ENCODE peak calls at places on chromosome 14, in four cellular contexts. J, Y, A and E are unnamed samples.

GRCh38 chr14:67773844-67774377 is 42.5 kb downstream of the ZFYVE26 start:
- DNase-seq in J (no peak), Y (no peak), A (no peak), E (no peak)

GRCh38 chr14:89000007-89000942 is 175.8 kb downstream of the TTC8 start:
- DNase-seq in J (peak; percentile 98), Y (peak; percentile 87), A (peak; percentile 98), E (no peak)

GRCh38 chr14:74882103-74882920 is 596 bp downstream of the DLST start:
- DNase-seq in J (peak; percentile 41), Y (peak; percentile 25), A (peak; percentile 90), E (peak; percentile 74)

GRCh38 chr14:25516838-25517237 is 466.9 kb upstream of the STXBP6 start:
- DNase-seq in J (no peak), Y (no peak), A (no peak), E (no peak)

GRCh38 chr14:53412819-53413664 is 259.9 kb upstream of the DDHD1 start:
- DNase-seq in J (no peak), Y (peak; percentile 62), A (peak; percentile 41), E (no peak)

GRCh38 chr14:73973497-73973896 is 23.4 kb downstream of the COQ6 start:
- DNase-seq in J (no peak), Y (no peak), A (no peak), E (no peak)

GRCh38 chr14:45891417-45892080 is 638.5 kb upstream of the MIS18BP1 start:
- DNase-seq in J (no peak), Y (peak; percentile 33), A (no peak), E (no peak)

GRCh38 chr14:21868442-21869046 is 194.9 kb upstream of the OR4E1 start:
- DNase-seq in J (peak; percentile 32), Y (peak; percentile 43), A (peak; percentile 54), E (peak; percentile 82)

GRCh38 chr14:104780513-104781030 is 15.0 kb downstream of the AKT1 start:
- DNase-seq in J (no peak), Y (no peak), A (no peak), E (no peak)

GRCh38 chr14:74552623-74553022 is 59.1 kb downstream of the ISCA2 start:
- DNase-seq in J (peak; percentile 50), Y (no peak), A (peak; percentile 82), E (no peak)

GRCh38 chr14:76908834-76909233 is 82.6 kb downstream of the LRRC74A start:
- DNase-seq in J (no peak), Y (no peak), A (no peak), E (peak; percentile 80)

GRCh38 chr14:25833341-25834121 is 764.3 kb downstream of the NOVA1 start:
- DNase-seq in J (no peak), Y (peak; percentile 4), A (peak; percentile 56), E (no peak)

GRCh38 chr14:54177861-54178591 is 218.8 kb upstream of the CDKN3 start:
- DNase-seq in J (peak; percentile 18), Y (no peak), A (peak; percentile 15), E (no peak)

DNA sequence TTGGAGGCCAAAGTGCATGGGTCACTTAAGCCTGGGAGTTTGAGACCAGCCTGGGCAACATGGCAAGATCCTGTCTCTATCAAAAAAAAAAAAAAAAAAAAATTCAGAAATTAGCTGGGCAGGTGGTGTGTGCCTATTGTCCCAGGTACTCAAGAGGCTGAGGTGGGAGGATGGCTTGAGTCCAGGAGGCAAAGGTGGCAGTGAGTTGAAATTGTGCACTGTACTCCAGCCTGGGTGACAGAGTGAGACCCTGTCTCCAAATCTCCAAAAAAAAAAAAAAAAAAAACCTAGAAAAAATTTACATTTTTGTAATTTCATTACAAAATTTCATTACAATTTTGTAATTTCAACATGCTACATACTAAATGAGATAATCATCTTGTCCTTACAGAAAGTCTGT is 42.7 kb downstream of the SYNE2 start:
- DNase-seq in J (no peak), Y (no peak), A (no peak), E (no peak)
- H3K4me1 ChIP-seq in J (peaks cover 11% of the 10 kb centered on the region), Y (peaks cover 33% of the 10 kb centered on the region), A (peaks cover 28% of the 10 kb centered on the region), E (peaks cover 34% of the 10 kb centered on the region)

GRCh38 chr14:27927519-27927918 is 839.1 kb upstream of the FOXG1 start:
- DNase-seq in J (no peak), Y (no peak), A (no peak), E (no peak)

DNA sequence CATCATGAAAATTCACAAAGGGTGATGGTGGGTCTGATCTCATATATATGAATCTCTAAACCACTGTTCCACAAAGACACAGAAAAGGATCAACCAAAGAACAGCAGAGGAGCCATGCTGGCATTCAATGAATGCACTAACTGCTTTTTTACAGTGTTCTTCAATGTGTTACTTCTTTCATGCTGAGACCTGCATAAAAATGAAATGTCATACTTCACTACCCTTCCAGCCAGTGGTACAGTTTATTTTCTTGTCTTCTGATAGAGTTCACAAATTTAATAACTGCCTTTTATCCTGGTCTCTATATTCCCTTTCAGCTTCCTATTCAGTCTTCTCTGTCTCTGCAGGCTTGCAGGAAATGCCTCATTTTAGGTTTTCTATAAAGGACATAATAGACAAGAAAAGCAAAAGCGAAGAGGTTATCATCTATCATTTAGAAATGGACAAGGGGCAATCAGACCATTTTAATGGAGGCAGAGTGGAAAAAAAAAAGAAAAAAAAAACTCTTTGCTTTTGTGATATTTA is 836.7 kb upstream of the FOXG1 start:
- DNase-seq in J (no peak), Y (no peak), A (no peak), E (no peak)
- H3K27ac ChIP-seq in J (no peak overlapping the region), Y (no peak overlapping the region), A (no peak overlapping the region), E (no peak overlapping the region)

GRCh38 chr14:99752486-99753121 is 40.6 kb upstream of the EML1 start:
- DNase-seq in J (peak; percentile 76), Y (peak; percentile 40), A (peak; percentile 89), E (no peak)
- H3K4me1 ChIP-seq in J (peaks cover 52% of the 10 kb centered on the region), Y (peaks cover 21% of the 10 kb centered on the region), A (peaks cover 48% of the 10 kb centered on the region), E (no peaks in the 10 kb centered on the region)

DNA sequence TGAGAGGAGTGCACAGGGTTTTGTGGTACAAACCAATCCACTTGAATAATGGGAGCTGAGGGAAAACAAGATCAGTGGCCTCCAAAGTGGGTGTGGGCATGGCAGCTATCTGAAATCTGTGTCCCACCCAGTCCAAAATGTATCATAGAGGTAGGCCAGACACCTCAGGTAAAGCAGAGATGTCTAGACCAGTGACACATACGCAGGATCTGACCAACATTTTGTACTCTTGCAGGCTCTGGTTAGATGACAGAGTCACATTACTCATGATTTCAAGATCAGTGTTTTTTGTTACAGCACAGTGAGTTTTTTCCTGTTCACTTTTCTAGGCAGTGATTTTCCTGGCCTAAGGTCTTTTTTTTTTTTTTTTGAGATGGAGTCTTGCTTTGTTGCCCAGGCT is 211.8 kb downstream of the PCNX1 start:
- DNase-seq in J (peak; percentile 39), Y (peak; percentile 83), A (peak; percentile 57), E (no peak)
- H3K27ac ChIP-seq in J (peak overlapping the region; percentile 24), Y (peak overlapping the region; percentile 99), A (peak overlapping the region; percentile 5), E (no peak overlapping the region)

GRCh38 chr14:101874001-101874400 is 90.4 kb upstream of the DYNC1H1 start:
- DNase-seq in J (no peak), Y (no peak), A (no peak), E (no peak)

GRCh38 chr14:101875726-101876268 is 88.6 kb upstream of the DYNC1H1 start:
- DNase-seq in J (no peak), Y (no peak), A (peak; percentile 6), E (no peak)

GRCh38 chr14:101876539-101876938 is 87.8 kb upstream of the DYNC1H1 start:
- DNase-seq in J (peak; percentile 18), Y (no peak), A (peak; percentile 73), E (peak; percentile 82)

GRCh38 chr14:101873401-101873800 is 91.0 kb upstream of the DYNC1H1 start:
- DNase-seq in J (no peak), Y (no peak), A (no peak), E (no peak)

GRCh38 chr14:101875041-101875725 is 89.2 kb upstream of the DYNC1H1 start:
- DNase-seq in J (no peak), Y (no peak), A (no peak), E (no peak)
- H3K4me1 ChIP-seq in J (peaks cover 6% of the 10 kb centered on the region), Y (no peaks in the 10 kb centered on the region), A (peaks cover 18% of the 10 kb centered on the region), E (peaks cover 95% of the 10 kb centered on the region)

GRCh38 chr14:96055753-96056508 is 16.8 kb downstream of the C14orf132 start:
- DNase-seq in J (no peak), Y (no peak), A (no peak), E (no peak)
- H3K27ac ChIP-seq in J (no peak overlapping the region), Y (no peak overlapping the region), A (no peak overlapping the region), E (no peak overlapping the region)

DNA sequence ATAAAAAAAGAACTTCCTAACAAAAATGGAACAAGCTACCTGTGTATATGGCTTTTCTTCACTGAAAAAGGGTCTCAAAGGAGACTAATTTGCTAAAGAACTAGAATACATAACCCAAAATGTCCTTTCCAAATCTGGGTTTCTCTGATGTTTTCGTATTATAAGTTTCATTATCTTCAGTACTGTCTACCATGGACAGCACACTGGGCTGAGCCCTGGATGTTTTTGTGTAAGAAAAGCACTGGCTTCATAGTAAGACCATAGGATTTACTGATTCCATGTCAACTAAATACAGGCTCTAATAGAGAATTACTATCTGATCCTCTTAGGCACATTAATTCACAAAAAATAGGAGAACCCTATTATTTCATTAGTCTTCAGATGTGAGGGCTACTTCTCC is 94.3 kb upstream of the GPHB5 start:
- DNase-seq in J (peak; percentile 6), Y (no peak), A (peak; percentile 16), E (no peak)
- H3K4me1 ChIP-seq in J (no peaks in the 10 kb centered on the region), Y (no peaks in the 10 kb centered on the region), A (no peaks in the 10 kb centered on the region), E (no peaks in the 10 kb centered on the region)

GRCh38 chr14:102819176-102819628 is 42.0 kb downstream of the TRAF3 start:
- DNase-seq in J (no peak), Y (peak; percentile 59), A (no peak), E (peak; percentile 41)
- H3K27ac ChIP-seq in J (no peak overlapping the region), Y (no peak overlapping the region), A (no peak overlapping the region), E (peak overlapping the region; percentile 17)